ENCODE peak calls at places on chromosomes 1 and 21, in five cellular contexts. X is transverse colon, S is IMR-90, M is body of pancreas, Z is ovary. D is an unnamed sample.

GRCh38 chr21:15210235-15210678 is 145.5 kb upstream of the NRIP1 start:
- DNase-seq in X (peak), S (no peak), M (peak), Z (no peak), D (peak)

GRCh38 chr1:234154320-234155251 is 218.7 kb upstream of the COA6 start:
- DNase-seq in X (no peak), S (peak), M (peak), Z (no peak), D (no peak)

GRCh38 chr1:165674599-165674998 is 23.8 kb downstream of the ALDH9A1 start:
- DNase-seq in X (no peak), S (no peak), M (no peak), Z (no peak), D (no peak)

GRCh38 chr1:86741947-86742572 is 37.7 kb downstream of the SH3GLB1 start:
- DNase-seq in X (peak), S (peak), M (peak), Z (no peak), D (no peak)

GRCh38 chr1:159941867-159942560 is 3.4 kb downstream of the IGSF9 start:
- DNase-seq in X (no peak), S (no peak), M (no peak), Z (no peak), D (no peak)

GRCh38 chr1:181726608-181727007 is 243.3 kb downstream of the CACNA1E start:
- DNase-seq in X (no peak), S (no peak), M (no peak), Z (no peak), D (no peak)

GRCh38 chr1:78009836-78010235 is 5.1 kb downstream of the DNAJB4 start:
- DNase-seq in X (no peak), S (no peak), M (no peak), Z (no peak), D (no peak)

GRCh38 chr1:169892819-169893644 is 664 bp downstream of the SCYL3 start:
- DNase-seq in X (peak), S (peak), M (peak), Z (peak), D (no peak)

GRCh38 chr1:222394224-222394623 is 153.7 kb downstream of the HHIPL2 start:
- DNase-seq in X (no peak), S (no peak), M (no peak), Z (no peak), D (no peak)

GRCh38 chr1:115782571-115783281 is 14.2 kb upstream of the CASQ2 start:
- DNase-seq in X (no peak), S (peak), M (no peak), Z (no peak), D (no peak)

GRCh38 chr1:77068013-77068412 is 151.2 kb downstream of the PIGK start:
- DNase-seq in X (no peak), S (no peak), M (no peak), Z (no peak), D (no peak)

GRCh38 chr1:39103321-39104157 is 77.4 kb downstream of the NDUFS5 start:
- DNase-seq in X (no peak), S (peak), M (no peak), Z (no peak), D (no peak)

GRCh38 chr1:76203132-76203531 is 128.6 kb downstream of the ST6GALNAC3 start:
- DNase-seq in X (no peak), S (no peak), M (no peak), Z (no peak), D (no peak)

GRCh38 chr1:53328009-53328489 is at the start of gene LRP8:
- DNase-seq in X (peak), S (peak), M (peak), Z (peak), D (peak)

GRCh38 chr21:25361765-25362164 is 245.5 kb downstream of the MRPL39 start:
- DNase-seq in X (no peak), S (no peak), M (no peak), Z (no peak), D (no peak)

GRCh38 chr1:159821171-159821867 is 5.4 kb upstream of the SLAMF8 start:
- DNase-seq in X (no peak), S (peak), M (no peak), Z (no peak), D (no peak)

GRCh38 chr1:172443666-172444453 is at the start of gene PIGC:
- DNase-seq in X (peak), S (peak), M (peak), Z (peak), D (peak)

GRCh38 chr1:209880051-209880450 is 52.3 kb downstream of the UTP25 start:
- DNase-seq in X (no peak), S (no peak), M (no peak), Z (no peak), D (no peak)
- TF ChIP-seq POLR2A in X (no peak), S (no peak), M (no peak), Z (no peak), D (no peak)

GRCh38 chr1:153646672-153647374 is 11.7 kb upstream of the SNAPIN start:
- DNase-seq in X (no peak), S (no peak), M (no peak), Z (no peak), D (no peak)
- TF ChIP-seq POLR2A in X (no peak), S (no peak), M (no peak), Z (no peak), D (no peak)

GRCh38 chr1:14117700-14118099 is 417.7 kb downstream of the PRDM2 start:
- DNase-seq in X (no peak), S (no peak), M (no peak), Z (no peak), D (no peak)
- TF ChIP-seq POLR2A in X (no peak), S (no peak), M (no peak), Z (no peak), D (no peak)

DNA sequence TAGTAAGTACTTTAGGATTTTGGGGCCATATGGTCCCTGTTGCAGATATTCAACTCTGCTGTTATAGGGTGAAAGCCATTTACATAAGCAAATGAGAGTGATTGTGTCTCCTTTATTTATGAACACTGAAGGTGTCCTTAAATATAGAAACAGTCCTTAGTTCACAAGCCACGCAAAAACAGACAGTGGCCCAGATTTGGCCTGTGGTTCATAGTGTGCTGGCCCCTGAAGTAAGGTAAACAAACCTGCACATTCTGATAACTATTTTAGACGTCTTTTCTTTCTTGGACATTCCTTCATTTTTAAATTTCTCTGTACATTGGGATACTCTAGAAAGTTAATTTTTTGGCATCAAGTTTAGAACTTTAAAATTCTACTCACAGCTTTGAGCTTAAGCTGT is 23.5 kb downstream of the RAP1A start:
- DNase-seq in X (no peak), S (no peak), M (no peak), Z (no peak), D (no peak)
- TF ChIP-seq POLR2A in X (no peak), S (no peak), M (no peak), Z (no peak), D (no peak)

DNA sequence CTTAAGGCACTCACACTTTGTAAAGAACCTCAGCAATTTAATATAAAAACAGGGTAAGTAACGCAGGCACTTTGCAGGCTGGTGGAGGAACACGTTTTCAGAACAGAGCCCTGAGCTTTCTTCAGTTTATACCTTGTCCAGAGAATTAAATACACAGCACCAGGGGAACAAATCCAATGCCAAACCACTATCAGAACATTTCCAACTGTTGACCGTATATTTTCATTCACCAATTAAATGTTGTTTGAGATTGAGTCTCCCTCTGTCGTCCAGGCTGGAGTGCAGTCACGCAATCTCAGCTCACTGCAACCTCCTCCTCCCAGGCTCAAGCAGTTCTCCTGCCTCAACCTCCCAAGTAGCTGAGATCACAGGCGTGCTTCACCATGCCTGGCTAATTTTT is 29.7 kb downstream of the CLSTN1 start:
- DNase-seq in X (no peak), S (no peak), M (no peak), Z (no peak), D (no peak)
- TF ChIP-seq POLR2A in X (no peak), S (no peak), M (no peak), Z (no peak), D (no peak)

DNA sequence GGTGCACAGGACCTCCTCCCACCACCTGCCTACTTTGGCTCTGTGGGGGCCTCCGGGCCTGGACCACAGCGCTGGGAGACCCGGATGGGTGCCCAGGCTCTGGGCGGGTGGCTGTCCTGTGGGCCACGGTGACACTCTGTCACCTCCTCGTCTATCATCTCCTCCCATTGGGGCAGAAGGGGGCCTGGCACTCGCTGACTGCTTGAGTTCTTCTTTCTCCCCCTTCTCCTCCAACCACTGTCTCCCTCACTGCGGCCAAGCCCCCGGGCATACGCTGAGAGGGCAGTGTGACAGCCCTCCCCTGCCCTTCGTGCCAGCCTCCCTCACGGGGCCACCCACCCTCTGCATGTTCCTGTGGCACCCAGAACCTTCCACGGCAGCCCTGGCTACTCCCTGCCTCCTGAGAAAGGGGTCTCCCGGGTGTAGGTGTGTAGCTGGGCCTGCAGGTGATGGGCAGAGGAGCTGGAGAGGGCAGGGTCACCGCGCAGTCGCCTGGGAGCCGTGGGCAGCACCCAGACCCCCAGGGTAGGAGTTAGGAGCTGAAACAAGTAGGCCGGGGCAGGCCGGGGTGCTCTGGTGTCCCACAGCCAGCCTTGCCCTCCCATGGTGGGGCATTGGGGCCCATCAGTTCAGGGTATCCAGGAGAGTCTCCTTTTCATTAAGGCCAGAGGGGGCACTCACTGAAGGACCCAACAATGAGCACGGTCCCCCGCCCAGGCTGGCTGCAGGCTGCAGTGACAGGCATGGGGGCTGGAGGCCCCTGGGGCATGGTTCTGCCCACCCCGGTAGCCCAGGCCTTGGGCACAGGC is 9.2 kb upstream of the ARF1 start:
- DNase-seq in X (no peak), S (no peak), M (no peak), Z (no peak), D (peak)
- TF ChIP-seq POLR2A in X (no peak), S (no peak), M (no peak), Z (no peak), D (no peak)

GRCh38 chr1:154326546-154327465 is 1.5 kb downstream of the ATP8B2 start:
- DNase-seq in X (no peak), S (peak), M (peak), Z (peak), D (peak)
- TF ChIP-seq POLR2A in X (no peak), S (peak), M (no peak), Z (no peak), D (no peak)

GRCh38 chr1:150557813-150558212 is 8.6 kb downstream of the ADAMTSL4 start:
- DNase-seq in X (no peak), S (no peak), M (no peak), Z (no peak), D (no peak)
- TF ChIP-seq POLR2A in X (no peak), S (no peak), M (no peak), Z (no peak), D (no peak)

DNA sequence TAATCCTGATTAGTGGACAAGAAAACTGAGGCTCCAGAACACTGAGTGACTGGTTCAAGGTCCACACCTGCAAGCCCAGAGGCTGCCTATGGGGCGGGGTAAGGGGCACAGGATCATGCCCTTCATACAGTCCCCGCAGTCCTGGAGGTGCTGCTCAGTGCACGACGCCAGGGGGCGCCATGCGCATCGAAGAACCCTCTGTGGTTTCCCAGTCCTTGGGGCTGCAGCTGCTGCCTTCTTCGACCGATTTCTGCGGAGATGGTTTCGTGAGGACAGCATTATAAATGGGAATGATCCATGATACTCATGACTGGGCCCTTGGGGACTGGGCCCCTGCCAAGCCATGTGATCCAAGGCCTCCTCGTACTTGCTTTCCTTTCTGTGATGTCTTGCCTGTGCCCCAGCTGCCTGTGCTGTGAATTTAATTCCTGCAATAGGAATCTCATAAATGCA is 37.1 kb upstream of the ARHGEF10L start:
- DNase-seq in X (peak), S (peak), M (peak), Z (peak), D (peak)
- TF ChIP-seq POLR2A in X (no peak), S (peak), M (no peak), Z (peak), D (no peak)

GRCh38 chr21:44875341-44875740 is 1.9 kb upstream of the PTTG1IP start:
- DNase-seq in X (no peak), S (peak), M (no peak), Z (no peak), D (no peak)
- TF ChIP-seq POLR2A in X (no peak), S (no peak), M (no peak), Z (no peak), D (no peak)